ENCODE peak calls at places on chromosomes 5 and 9, in seven cellular contexts. U is activated T-cell treated with anti-CD3 and anti-CD28 coated beads, Interleukin-2, amount 50 U/mL, for 48 hours; Z is T-helper 1 cell; J is NCI-H2171 treated with DMSO at 0.1 percent for 48 hours; S is fibroblast of mammary gland; T is T-helper 2 cell; G is body of pancreas. C is an unnamed sample.
A peak's percentile ranks its signal among the peaks of the same experiment; 100 is the strongest.

GRCh38 chr5:102857090-102857818 is 102.1 kb downstream of the PAM start:
- DNase-seq in S (peak; percentile 84), G (no peak), J (no peak), U (no peak), Z (no peak), T (no peak), C (no peak)

GRCh38 chr5:73540192-73540591 is 25.2 kb downstream of the ANKRA2 start:
- DNase-seq in Z (no peak), S (peak; percentile 72), T (no peak), U (no peak), G (no peak), J (no peak), C (no peak)

GRCh38 chr5:150142800-150143724 is 12.6 kb downstream of the PDGFRB start:
- DNase-seq in J (no peak), U (no peak), T (no peak), Z (no peak), S (peak; percentile 98), G (peak; percentile 31), C (no peak)

GRCh38 chr5:131693894-131694293 is 58.9 kb upstream of the RAPGEF6 start:
- DNase-seq in J (no peak), T (no peak), S (no peak), Z (no peak), G (no peak), U (no peak), C (no peak)

GRCh38 chr5:154196955-154197652 is 6.6 kb downstream of the GALNT10 start:
- DNase-seq in U (no peak), J (peak; percentile 12), S (peak; percentile 70), G (no peak), Z (no peak), T (no peak), C (no peak)

GRCh38 chr5:15645376-15645775 is 145.4 kb downstream of the FBXL7 start:
- DNase-seq in J (no peak), U (no peak), S (peak; percentile 59), T (no peak), Z (no peak), G (no peak), C (no peak)

GRCh38 chr9:5971740-5972139 is 43.7 kb downstream of the RANBP6 start:
- DNase-seq in G (no peak), T (no peak), Z (no peak), U (no peak), J (no peak), S (peak; percentile 52), C (no peak)

GRCh38 chr5:143141652-143142051 is 261.8 kb downstream of the NR3C1 start:
- DNase-seq in Z (no peak), U (no peak), T (no peak), J (peak; percentile 41), S (no peak), G (no peak), C (no peak)

GRCh38 chr9:121779381-121780117 is 128.1 kb downstream of the DAB2IP start:
- DNase-seq in T (no peak), U (no peak), S (peak; percentile 26), J (no peak), Z (no peak), G (no peak), C (no peak)

C was measured in T-helper 9 cell.